ENCODE peak calls at places on chromosomes 11 and 22, in four cellular contexts. R is HepG2, E is K562, O is GM12878. P is an unnamed sample.
A peak's percentile ranks its signal among the peaks of the same experiment; 100 is the strongest.

GRCh38 chr11:43735931-43736330 is 55.4 kb downstream of the HSD17B12 start:
- DNase-seq in R (no peak), E (no peak), O (no peak), P (no peak)

GRCh38 chr22:17095538-17095937 is 10.7 kb downstream of the IL17RA start:
- DNase-seq in R (no peak), E (peak; percentile 57), O (no peak), P (peak; percentile 65)

GRCh38 chr11:1452744-1453143 is 33.8 kb downstream of the MOB2 start:
- DNase-seq in R (no peak), E (no peak), O (no peak), P (no peak)

GRCh38 chr11:72787262-72788104 is 6.4 kb downstream of the STARD10 start:
- DNase-seq in R (peak; percentile 94), E (peak; percentile 84), O (no peak), P (peak; percentile 59)

GRCh38 chr11:103842795-103843194 is 193.6 kb upstream of the DDI1 start:
- DNase-seq in R (no peak), E (no peak), O (no peak), P (no peak)

GRCh38 chr11:124793466-124794278 is 6.5 kb downstream of the MSANTD2 start:
- DNase-seq in R (peak; percentile 51), E (peak; percentile 31), O (no peak), P (peak; percentile 54)

GRCh38 chr11:121225402-121225801 is 67.2 kb upstream of the SC5D start:
- DNase-seq in R (no peak), E (no peak), O (no peak), P (no peak)

GRCh38 chr11:9362393-9362863 is 22.0 kb upstream of the IPO7 start:
- DNase-seq in R (peak; percentile 56), E (peak; percentile 20), O (no peak), P (no peak)

GRCh38 chr11:9787260-9787659 is 123.4 kb downstream of the SWAP70 start:
- DNase-seq in R (no peak), E (no peak), O (no peak), P (no peak)

GRCh38 chr11:104841185-104841584 is 57.1 kb downstream of the CASP12 start:
- DNase-seq in R (no peak), E (no peak), O (no peak), P (no peak)

GRCh38 chr22:47287516-47287915 is 525.1 kb downstream of the TBC1D22A start:
- DNase-seq in R (no peak), E (no peak), O (no peak), P (no peak)

GRCh38 chr11:59218893-59219292 is 6.2 kb upstream of the MPEG1 start:
- DNase-seq in R (no peak), E (no peak), O (no peak), P (no peak)

GRCh38 chr11:113189909-113190667 is 124.3 kb upstream of the TTC12 start:
- DNase-seq in R (no peak), E (peak; percentile 58), O (no peak), P (no peak)

GRCh38 chr11:94060401-94060800 is 39.2 kb downstream of the HEPHL1 start:
- DNase-seq in R (no peak), E (no peak), O (no peak), P (no peak)

GRCh38 chr11:132866783-132867545 is 665.3 kb downstream of the OPCML start:
- DNase-seq in R (no peak), E (no peak), O (no peak), P (no peak)

GRCh38 chr11:132862137-132862536 is 670.2 kb downstream of the OPCML start:
- DNase-seq in R (no peak), E (no peak), O (no peak), P (no peak)

GRCh38 chr11:132862918-132863317 is 669.4 kb downstream of the OPCML start:
- DNase-seq in R (no peak), E (no peak), O (no peak), P (no peak)

GRCh38 chr11:132864811-132865576 is 667.3 kb downstream of the OPCML start:
- DNase-seq in R (no peak), E (no peak), O (no peak), P (no peak)
- TF ChIP-seq TARDBP in R (no peak), E (no peak), O (no peak), P (no peak)

DNA sequence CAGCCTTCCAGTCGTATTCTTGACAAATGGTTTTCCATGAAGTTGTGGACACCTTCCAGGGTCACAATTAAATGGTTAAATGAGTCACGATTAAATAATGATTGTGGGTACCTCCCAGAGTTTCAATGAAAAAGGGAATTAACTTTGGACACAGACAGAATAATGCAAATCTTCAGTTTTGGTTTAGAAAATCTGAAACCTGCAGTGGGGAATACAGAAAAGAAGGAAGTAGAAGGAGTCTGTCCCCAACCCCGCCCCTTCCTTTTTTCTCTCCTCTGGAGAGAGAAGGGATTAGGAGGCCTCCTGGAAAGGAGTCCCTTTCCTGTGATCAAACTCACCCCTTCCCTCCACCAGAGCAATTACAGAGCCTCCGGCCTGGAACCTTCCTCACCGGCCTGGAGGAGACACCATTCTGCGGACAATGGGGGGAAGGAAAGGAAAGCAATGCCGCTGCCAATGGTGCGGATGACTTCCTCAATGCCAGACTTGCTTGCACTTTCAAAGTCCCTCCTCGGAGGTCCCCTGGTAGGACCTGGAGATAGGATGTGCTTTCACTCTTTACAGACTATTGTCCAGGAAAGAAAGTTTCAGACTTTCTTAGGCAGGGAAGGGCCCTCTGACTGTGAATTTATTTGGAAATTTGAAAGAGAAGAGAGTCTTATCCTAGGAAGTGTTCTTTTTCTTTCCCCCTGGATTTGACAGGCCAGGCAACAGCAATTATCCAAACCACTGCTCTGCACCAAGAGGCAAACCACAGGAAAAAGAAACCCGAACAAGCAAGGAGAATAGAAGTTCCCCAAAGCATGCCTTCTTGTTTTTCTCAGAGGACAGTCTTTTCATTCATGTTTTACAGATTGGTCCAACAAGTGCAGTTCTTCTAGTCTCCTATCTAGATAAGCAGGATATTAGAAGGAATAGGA is 86.8 kb downstream of the PTPRJ start:
- DNase-seq in R (no peak), E (no peak), O (no peak), P (no peak)
- TF ChIP-seq FOXM1 in R (no peak), E (no peak), O (no peak), P (no peak)

GRCh38 chr11:2909145-2909914 is 19.9 kb downstream of the PHLDA2 start:
- DNase-seq in R (no peak), E (no peak), O (no peak), P (no peak)
- TF ChIP-seq TARDBP in R (no peak), E (no peak), O (no peak), P (no peak)

GRCh38 chr11:19013181-19013857 is 47.2 kb downstream of the MRGPRX2 start:
- DNase-seq in R (no peak), E (no peak), O (no peak), P (no peak)

GRCh38 chr11:19018901-19019300 is 41.6 kb downstream of the MRGPRX2 start:
- DNase-seq in R (peak; percentile 12), E (no peak), O (no peak), P (no peak)
- TF ChIP-seq FOXM1 in R (no peak), E (no peak), O (no peak), P (no peak)

GRCh38 chr11:122746050-122746478 is 90.5 kb downstream of the UBASH3B start:
- DNase-seq in R (no peak), E (no peak), O (peak; percentile 87), P (no peak)

GRCh38 chr11:122742350-122742749 is 86.8 kb downstream of the UBASH3B start:
- DNase-seq in R (no peak), E (no peak), O (no peak), P (no peak)

GRCh38 chr11:122745111-122745510 is 89.6 kb downstream of the UBASH3B start:
- DNase-seq in R (no peak), E (no peak), O (no peak), P (no peak)

GRCh38 chr11:122743093-122743741 is 87.7 kb downstream of the UBASH3B start:
- DNase-seq in R (no peak), E (no peak), O (no peak), P (no peak)

GRCh38 chr11:122743949-122744876 is 88.7 kb downstream of the UBASH3B start:
- DNase-seq in R (no peak), E (no peak), O (peak; percentile 55), P (no peak)
- TF ChIP-seq TARDBP in R (no peak), E (no peak), O (peak; percentile 39), P (no peak)

GRCh38 chr22:43292633-43293025 is 50.5 kb downstream of the SCUBE1 start:
- DNase-seq in R (no peak), E (no peak), O (no peak), P (no peak)

GRCh38 chr22:43295173-43295572 is 48.0 kb downstream of the SCUBE1 start:
- DNase-seq in R (no peak), E (no peak), O (no peak), P (no peak)

GRCh38 chr22:43295660-43296059 is 47.5 kb downstream of the SCUBE1 start:
- DNase-seq in R (no peak), E (no peak), O (no peak), P (no peak)

GRCh38 chr22:43293259-43293658 is 49.9 kb downstream of the SCUBE1 start:
- DNase-seq in R (no peak), E (peak; percentile 59), O (no peak), P (no peak)

DNA sequence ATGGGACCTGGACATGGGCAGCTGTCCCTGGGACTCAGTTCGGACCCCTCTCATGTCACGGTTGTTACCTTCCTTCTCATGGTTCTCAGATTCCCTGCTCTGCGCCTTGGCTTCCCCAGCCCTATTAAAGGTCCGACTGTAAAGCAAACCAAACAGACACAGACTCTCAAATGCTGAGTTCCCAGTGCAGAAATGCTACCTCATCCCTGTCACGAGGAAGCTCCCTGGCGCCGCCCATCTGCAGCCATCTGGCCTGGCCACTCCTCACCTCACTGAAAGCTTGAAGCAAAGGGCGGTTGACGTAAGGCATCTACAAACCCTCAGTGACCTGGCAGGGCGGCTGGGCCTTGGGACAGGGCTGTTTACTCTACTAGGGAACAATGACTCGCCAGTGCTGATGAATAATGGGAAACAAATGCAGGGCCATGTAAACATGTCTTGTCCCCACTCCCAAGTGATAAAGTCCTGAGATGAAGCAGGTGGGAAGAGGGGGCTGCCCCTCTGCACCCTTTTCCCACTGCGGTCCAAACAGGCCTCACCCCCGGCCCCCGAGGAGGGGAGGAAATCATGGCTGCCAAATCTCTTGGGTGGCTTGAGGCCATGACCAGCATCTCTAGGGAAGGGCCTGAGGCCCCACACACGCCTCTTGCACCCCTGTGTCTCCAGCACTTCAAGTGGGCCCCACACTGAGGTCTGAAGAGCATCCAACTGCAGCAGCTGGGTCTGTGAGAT is 49.3 kb downstream of the SCUBE1 start:
- DNase-seq in R (peak; percentile 90), E (peak; percentile 77), O (no peak), P (no peak)
- TF ChIP-seq FOXM1 in R (no peak), E (no peak), O (no peak), P (no peak)

DNA sequence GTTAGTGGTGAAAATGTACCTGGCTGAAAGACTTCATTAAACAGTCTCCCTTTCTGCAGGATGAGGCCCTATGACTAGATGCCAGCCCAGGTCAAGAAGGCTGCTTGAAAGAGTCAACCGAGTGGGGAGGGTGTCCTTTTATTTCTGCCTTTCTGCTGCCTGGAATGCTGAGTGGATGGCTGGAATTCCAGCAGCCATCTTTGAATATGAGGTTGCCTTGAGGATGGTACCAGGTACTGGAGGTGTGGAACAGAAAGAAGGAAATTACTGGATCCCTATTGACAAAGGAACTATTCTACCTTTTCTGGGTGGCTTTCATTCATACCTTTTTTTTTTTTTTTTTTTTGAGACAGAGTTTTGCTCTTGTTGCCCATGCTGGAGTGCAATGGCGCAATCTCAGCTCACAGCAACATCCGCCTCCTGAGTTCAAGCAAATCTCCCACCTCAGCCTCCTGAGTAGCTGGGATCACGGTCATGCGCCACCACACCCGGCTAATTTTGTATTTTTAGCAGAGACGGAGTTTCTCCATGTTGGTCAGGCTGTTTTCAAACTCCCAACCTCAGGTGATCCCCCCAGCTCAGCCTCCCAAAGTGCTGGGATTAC is 107.3 kb downstream of the RPS6KA4 start:
- DNase-seq in R (no peak), E (no peak), O (no peak), P (no peak)
- TF ChIP-seq TARDBP in R (no peak), E (no peak), O (no peak), P (no peak)

P was measured in HEK293T.